ENCODE peak calls at places on chromosomes 1 and 21, in ten cellular contexts. D is activated CD8-positive, alpha-beta memory T cell treated with anti-CD3 and anti-CD28 coated beads, Interleukin-2, amount 10 ng/mL, durations not matched to agents 7 days and 5 days; N is WTC11; F is heart right ventricle; K is stimulated activated CD4-positive, alpha-beta T cell treated with anti-CD3 and anti-CD28 coated beads, Interleukin-1b, Interleukin-23, amount 100 ng/mL, for 4 hours; V is amygdala; X is gastrocnemius medialis; C is AG20443; R is fibroblast of pulmonary artery; O is effector memory CD8-positive, alpha-beta T cell. T is an unnamed sample.

GRCh38 chr1:107147813-107148212 is 7.0 kb downstream of the NTNG1 start:
- DNase-seq in F (no peak), K (no peak), N (no peak), X (no peak), D (no peak), C (no peak), R (no peak), O (no peak), V (no peak), T (no peak)

GRCh38 chr1:246533371-246533905 is 26.4 kb upstream of the SMYD3 start:
- DNase-seq in D (peak), X (no peak), K (no peak), V (no peak), R (no peak), C (no peak), F (no peak), O (no peak), N (no peak), T (no peak)

GRCh38 chr1:160781914-160782689 is 13.9 kb upstream of the LY9 start:
- DNase-seq in V (no peak), O (no peak), N (no peak), C (no peak), X (no peak), F (no peak), K (no peak), D (peak), R (no peak), T (no peak)

GRCh38 chr1:175206687-175207086 is 14.1 kb upstream of the KIAA0040 start:
- DNase-seq in C (no peak), F (no peak), K (no peak), V (no peak), O (no peak), D (no peak), X (no peak), R (peak), N (no peak), T (no peak)

GRCh38 chr21:36069713-36070573 is at the start of gene CBR1:
- DNase-seq in F (peak), D (peak), O (peak), R (peak), C (peak), V (peak), N (peak), X (peak), K (peak), T (peak)

GRCh38 chr1:100896481-100896982 is 642 bp downstream of the SLC30A7 start:
- DNase-seq in F (no peak), C (peak), K (peak), R (peak), D (peak), X (no peak), O (peak), N (no peak), V (no peak), T (no peak)

GRCh38 chr1:230215049-230215448 is 148.0 kb downstream of the GALNT2 start:
- DNase-seq in O (no peak), F (peak), K (no peak), D (no peak), X (peak), V (peak), N (peak), C (peak), R (peak), T (no peak)

GRCh38 chr1:2194319-2194897 is at the start of gene FAAP20:
- DNase-seq in K (peak), C (peak), F (peak), O (no peak), D (no peak), X (peak), R (peak), N (peak), V (peak), T (no peak)

GRCh38 chr1:95742591-95743089 is 508.6 kb downstream of the RWDD3 start:
- DNase-seq in V (no peak), K (no peak), N (no peak), O (no peak), C (peak), X (no peak), F (peak), D (no peak), R (peak), T (no peak)

GRCh38 chr1:43853161-43853921 is 80.3 kb upstream of the ARTN start:
- DNase-seq in D (peak), X (no peak), F (peak), O (peak), R (peak), V (no peak), C (peak), K (no peak), N (no peak), T (no peak)

GRCh38 chr1:162206749-162207635 is 137.5 kb downstream of the NOS1AP start:
- DNase-seq in C (no peak), N (no peak), K (no peak), F (no peak), D (no peak), V (no peak), X (no peak), O (no peak), R (no peak), T (no peak)

GRCh38 chr1:207985996-207986395 is 75.1 kb upstream of the CD34 start:
- DNase-seq in D (peak), X (no peak), O (no peak), K (no peak), N (no peak), F (no peak), C (no peak), R (no peak), V (no peak), T (no peak)

GRCh38 chr21:18832950-18833349 is 429.4 kb upstream of the TMPRSS15 start:
- DNase-seq in R (peak), K (no peak), D (no peak), N (no peak), F (no peak), C (no peak), V (no peak), O (no peak), X (no peak), T (no peak)

GRCh38 chr1:11982010-11982392 is 1.8 kb downstream of the MFN2 start:
- DNase-seq in X (no peak), O (no peak), F (no peak), N (no peak), C (no peak), K (no peak), V (no peak), D (no peak), R (peak), T (no peak)

GRCh38 chr1:106494646-106495045 is 561.8 kb upstream of the PRMT6 start:
- DNase-seq in D (no peak), V (no peak), O (no peak), F (no peak), X (no peak), N (no peak), K (no peak), C (no peak), R (no peak), T (no peak)

GRCh38 chr1:153242160-153242559 is 17.3 kb upstream of the LORICRIN start:
- DNase-seq in O (no peak), R (no peak), C (no peak), N (no peak), D (no peak), V (no peak), X (no peak), F (no peak), K (no peak), T (no peak)